ENCODE peak calls at places on chromosomes 13 and 19, in seven cellular contexts. D, M, N, Q, K, U and Z are unnamed samples.

GRCh38 chr19:42105358-42105757 is 26.9 kb downstream of the POU2F2 start:
- DNase-seq in D (no peak), M (no peak), N (no peak), Q (no peak), K (no peak), U (no peak), Z (no peak)

GRCh38 chr19:41192574-41193419 is at the start of gene CYP2S1:
- DNase-seq in D (peak), M (no peak), N (no peak), Q (no peak), K (no peak), U (peak), Z (no peak)

GRCh38 chr19:6516018-6516658 is 14.0 kb upstream of the TUBB4A start:
- DNase-seq in D (peak), M (peak), N (peak), Q (peak), K (peak), U (peak), Z (no peak)

GRCh38 chr13:104586010-104586746 is 1520.0 kb upstream of the SLC10A2 start:
- DNase-seq in D (no peak), M (peak), N (peak), Q (peak), K (no peak), U (no peak), Z (no peak)

GRCh38 chr13:98533912-98534311 is 43.0 kb downstream of the STK24 start:
- DNase-seq in D (no peak), M (no peak), N (no peak), Q (no peak), K (no peak), U (no peak), Z (no peak)

GRCh38 chr19:42412223-42412622 is 15.0 kb downstream of the LIPE start:
- DNase-seq in D (peak), M (no peak), N (no peak), Q (no peak), K (no peak), U (no peak), Z (no peak)

GRCh38 chr13:28744091-28744536 is 25.3 kb upstream of the SLC46A3 start:
- DNase-seq in D (peak), M (peak), N (peak), Q (peak), K (no peak), U (no peak), Z (no peak)

GRCh38 chr13:30968734-30969335 is 36.4 kb downstream of the TEX26 start:
- DNase-seq in D (no peak), M (peak), N (peak), Q (no peak), K (no peak), U (no peak), Z (no peak)